ENCODE peak calls at places on chromosome 16, in seven cellular contexts. One of them, this sample, is unnamed.
A peak's percentile ranks its signal among the peaks of the same experiment; 100 is the strongest.

GRCh38 chr16:73527191-73527590 is 479.3 kb upstream of the ZFHX3 start:
- DNase-seq in A549: peak; percentile 9
- DNase-seq in GM12891: no peak
- DNase-seq in heart left ventricle: no peak
- DNase-seq in body of pancreas: no peak
- DNase-seq in uterus: no peak
- DNase-seq in stomach: no peak
- DNase-seq in this sample: no peak

GRCh38 chr16:83956336-83957289 is 3.6 kb downstream of the OSGIN1 start:
- DNase-seq in A549: peak; percentile 82
- DNase-seq in GM12891: peak; percentile 85
- DNase-seq in heart left ventricle: peak; percentile 77
- DNase-seq in body of pancreas: peak; percentile 83
- DNase-seq in uterus: peak; percentile 62
- DNase-seq in stomach: peak; percentile 84
- DNase-seq in this sample: peak; percentile 61

GRCh38 chr16:11796227-11797165 is 562 bp downstream of the ZC3H7A start:
- DNase-seq in A549: peak; percentile 47
- DNase-seq in GM12891: no peak
- DNase-seq in heart left ventricle: peak; percentile 79
- DNase-seq in body of pancreas: peak; percentile 69
- DNase-seq in uterus: peak; percentile 58
- DNase-seq in stomach: peak; percentile 62
- DNase-seq in this sample: peak; percentile 54

GRCh38 chr16:86061771-86062170 is 162.8 kb downstream of the IRF8 start:
- DNase-seq in A549: no peak
- DNase-seq in GM12891: no peak
- DNase-seq in heart left ventricle: peak; percentile 31
- DNase-seq in body of pancreas: no peak
- DNase-seq in uterus: no peak
- DNase-seq in stomach: no peak
- DNase-seq in this sample: no peak

GRCh38 chr16:48536600-48537200 is 73.3 kb downstream of the N4BP1 start:
- DNase-seq in A549: no peak
- DNase-seq in GM12891: no peak
- DNase-seq in heart left ventricle: no peak
- DNase-seq in body of pancreas: no peak
- DNase-seq in uterus: no peak
- DNase-seq in stomach: no peak
- DNase-seq in this sample: no peak

GRCh38 chr16:5321925-5322324 is 224.3 kb upstream of the EEF2KMT start:
- DNase-seq in A549: no peak
- DNase-seq in GM12891: no peak
- DNase-seq in heart left ventricle: no peak
- DNase-seq in body of pancreas: no peak
- DNase-seq in uterus: no peak
- DNase-seq in stomach: no peak
- DNase-seq in this sample: no peak

GRCh38 chr16:3661922-3662321 is 7.4 kb downstream of the DNASE1 start:
- DNase-seq in A549: no peak
- DNase-seq in GM12891: no peak
- DNase-seq in heart left ventricle: no peak
- DNase-seq in body of pancreas: no peak
- DNase-seq in uterus: no peak
- DNase-seq in stomach: no peak
- DNase-seq in this sample: no peak

GRCh38 chr16:13811834-13812233 is 108.1 kb upstream of the ERCC4 start:
- DNase-seq in A549: no peak
- DNase-seq in GM12891: no peak
- DNase-seq in heart left ventricle: no peak
- DNase-seq in body of pancreas: no peak
- DNase-seq in uterus: no peak
- DNase-seq in stomach: no peak
- DNase-seq in this sample: no peak

GRCh38 chr16:85042126-85042525 is 14.5 kb downstream of the KIAA0513 start:
- DNase-seq in A549: no peak
- DNase-seq in GM12891: no peak
- DNase-seq in heart left ventricle: no peak
- DNase-seq in body of pancreas: no peak
- DNase-seq in uterus: no peak
- DNase-seq in stomach: no peak
- DNase-seq in this sample: no peak

GRCh38 chr16:241866-242265 is 7.2 kb downstream of the FAM234A start:
- DNase-seq in A549: no peak
- DNase-seq in GM12891: no peak
- DNase-seq in heart left ventricle: no peak
- DNase-seq in body of pancreas: no peak
- DNase-seq in uterus: no peak
- DNase-seq in stomach: no peak
- DNase-seq in this sample: no peak

GRCh38 chr16:86528061-86528929 is 18.0 kb downstream of the FOXF1 start:
- DNase-seq in A549: no peak
- DNase-seq in GM12891: no peak
- DNase-seq in heart left ventricle: no peak
- DNase-seq in body of pancreas: no peak
- DNase-seq in uterus: no peak
- DNase-seq in stomach: no peak
- DNase-seq in this sample: no peak

GRCh38 chr16:50670476-50670875 is 10.6 kb downstream of the SNX20 start:
- DNase-seq in A549: no peak
- DNase-seq in GM12891: no peak
- DNase-seq in heart left ventricle: no peak
- DNase-seq in body of pancreas: no peak
- DNase-seq in uterus: no peak
- DNase-seq in stomach: no peak
- DNase-seq in this sample: no peak

GRCh38 chr16:56081371-56081770 is 109.9 kb upstream of the GNAO1 start:
- DNase-seq in A549: no peak
- DNase-seq in GM12891: no peak
- DNase-seq in heart left ventricle: no peak
- DNase-seq in body of pancreas: no peak
- DNase-seq in uterus: no peak
- DNase-seq in stomach: no peak
- DNase-seq in this sample: no peak

GRCh38 chr16:27310576-27311448 is 3.0 kb upstream of the IL4R start:
- DNase-seq in A549: no peak
- DNase-seq in GM12891: no peak
- DNase-seq in heart left ventricle: no peak
- DNase-seq in body of pancreas: no peak
- DNase-seq in uterus: peak; percentile 13
- DNase-seq in stomach: no peak
- DNase-seq in this sample: no peak

GRCh38 chr16:80938928-80939260 is 67.8 kb downstream of the CMC2 start:
- DNase-seq in A549: no peak
- DNase-seq in GM12891: no peak
- DNase-seq in heart left ventricle: no peak
- DNase-seq in body of pancreas: no peak
- DNase-seq in uterus: no peak
- DNase-seq in stomach: no peak
- DNase-seq in this sample: no peak

GRCh38 chr16:66295761-66296546 is 70.5 kb upstream of the CDH5 start:
- DNase-seq in A549: no peak
- DNase-seq in GM12891: no peak
- DNase-seq in heart left ventricle: no peak
- DNase-seq in body of pancreas: no peak
- DNase-seq in uterus: no peak
- DNase-seq in stomach: peak; percentile 10
- DNase-seq in this sample: no peak

GRCh38 chr16:188674-189073 is 8.4 kb downstream of the HBQ1 start:
- DNase-seq in A549: no peak
- DNase-seq in GM12891: no peak
- DNase-seq in heart left ventricle: no peak
- DNase-seq in body of pancreas: no peak
- DNase-seq in uterus: no peak
- DNase-seq in stomach: no peak
- DNase-seq in this sample: no peak

GRCh38 chr16:14240216-14240843 is 169.2 kb downstream of the MRTFB start:
- DNase-seq in A549: no peak
- DNase-seq in GM12891: no peak
- DNase-seq in heart left ventricle: no peak
- DNase-seq in body of pancreas: no peak
- DNase-seq in uterus: no peak
- DNase-seq in stomach: no peak
- DNase-seq in this sample: no peak

GRCh38 chr16:86777098-86777946 is 199.0 kb downstream of the FOXL1 start:
- DNase-seq in A549: no peak
- DNase-seq in GM12891: no peak
- DNase-seq in heart left ventricle: no peak
- DNase-seq in body of pancreas: no peak
- DNase-seq in uterus: no peak
- DNase-seq in stomach: no peak
- DNase-seq in this sample: no peak

GRCh38 chr16:88790312-88791150 is 5.5 kb upstream of the PIEZO1 start:
- DNase-seq in A549: no peak
- DNase-seq in GM12891: no peak
- DNase-seq in heart left ventricle: no peak
- DNase-seq in body of pancreas: no peak
- DNase-seq in uterus: no peak
- DNase-seq in stomach: peak; percentile 58
- DNase-seq in this sample: no peak
- TF ChIP-seq POLR2A in A549: no peak
- TF ChIP-seq POLR2A in GM12891: no peak
- TF ChIP-seq POLR2A in heart left ventricle: no peak
- TF ChIP-seq POLR2A in body of pancreas: no peak
- TF ChIP-seq POLR2A in uterus: no peak
- TF ChIP-seq POLR2A in stomach: no peak
- TF ChIP-seq POLR2A in this sample: no peak

GRCh38 chr16:29995330-29995910 is at the start of gene HIRIP3:
- DNase-seq in A549: peak; percentile 86
- DNase-seq in GM12891: peak; percentile 91
- DNase-seq in heart left ventricle: peak; percentile 90
- DNase-seq in body of pancreas: peak; percentile 91
- DNase-seq in uterus: peak; percentile 86
- DNase-seq in stomach: peak; percentile 90
- DNase-seq in this sample: peak; percentile 82

GRCh38 chr16:29992371-29992967 is 2.9 kb downstream of the HIRIP3 start:
- DNase-seq in A549: no peak
- DNase-seq in GM12891: no peak
- DNase-seq in heart left ventricle: no peak
- DNase-seq in body of pancreas: no peak
- DNase-seq in uterus: no peak
- DNase-seq in stomach: no peak
- DNase-seq in this sample: no peak

GRCh38 chr16:29993191-29993902 is 2.1 kb downstream of the HIRIP3 start:
- DNase-seq in A549: no peak
- DNase-seq in GM12891: no peak
- DNase-seq in heart left ventricle: no peak
- DNase-seq in body of pancreas: no peak
- DNase-seq in uterus: no peak
- DNase-seq in stomach: no peak
- DNase-seq in this sample: no peak

GRCh38 chr16:29994613-29995329 is 646 bp downstream of the HIRIP3 start:
- DNase-seq in A549: no peak
- DNase-seq in GM12891: no peak
- DNase-seq in heart left ventricle: peak; percentile 50
- DNase-seq in body of pancreas: peak; percentile 73
- DNase-seq in uterus: peak; percentile 54
- DNase-seq in stomach: peak; percentile 78
- DNase-seq in this sample: no peak

GRCh38 chr16:29993903-29994612 is 1.4 kb downstream of the HIRIP3 start:
- DNase-seq in A549: no peak
- DNase-seq in GM12891: no peak
- DNase-seq in heart left ventricle: no peak
- DNase-seq in body of pancreas: no peak
- DNase-seq in uterus: no peak
- DNase-seq in stomach: no peak
- DNase-seq in this sample: no peak
- TF ChIP-seq POLR2A in A549: no peak
- TF ChIP-seq POLR2A in GM12891: no peak
- TF ChIP-seq POLR2A in heart left ventricle: no peak
- TF ChIP-seq POLR2A in body of pancreas: no peak
- TF ChIP-seq POLR2A in uterus: no peak
- TF ChIP-seq POLR2A in stomach: no peak
- TF ChIP-seq POLR2A in this sample: no peak

GRCh38 chr16:53098526-53099317 is 43.9 kb downstream of the CHD9 start:
- DNase-seq in A549: peak; percentile 76
- DNase-seq in GM12891: peak; percentile 36
- DNase-seq in heart left ventricle: peak; percentile 91
- DNase-seq in body of pancreas: peak; percentile 72
- DNase-seq in uterus: peak; percentile 94
- DNase-seq in stomach: peak; percentile 76
- DNase-seq in this sample: peak; percentile 54
- TF ChIP-seq POLR2A in A549: peak; percentile 17
- TF ChIP-seq POLR2A in GM12891: no peak
- TF ChIP-seq POLR2A in heart left ventricle: no peak
- TF ChIP-seq POLR2A in body of pancreas: no peak
- TF ChIP-seq POLR2A in uterus: no peak
- TF ChIP-seq POLR2A in stomach: no peak
- TF ChIP-seq POLR2A in this sample: no peak

DNA sequence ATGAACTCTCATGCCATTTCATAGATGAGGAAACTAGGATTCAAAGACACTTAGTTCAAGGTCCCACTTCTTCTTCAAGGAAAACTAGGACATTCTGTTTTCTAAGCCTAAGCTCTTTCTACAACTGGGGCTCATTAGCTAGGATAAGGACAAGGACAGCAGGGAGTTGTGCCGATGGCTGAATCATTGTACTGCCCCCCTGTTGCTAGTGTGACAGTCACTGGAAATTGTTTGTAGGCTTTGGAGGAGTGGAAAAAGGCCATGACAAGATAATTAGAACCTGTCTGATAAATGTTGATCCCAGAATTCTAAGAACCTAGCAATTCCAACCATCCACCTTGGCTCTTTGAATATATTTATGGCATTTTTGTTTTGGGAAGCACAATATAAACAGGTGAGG is 445.7 kb downstream of the CDH8 start:
- DNase-seq in A549: no peak
- DNase-seq in GM12891: no peak
- DNase-seq in heart left ventricle: no peak
- DNase-seq in body of pancreas: no peak
- DNase-seq in uterus: no peak
- DNase-seq in stomach: no peak
- DNase-seq in this sample: no peak
- TF ChIP-seq POLR2A in A549: no peak
- TF ChIP-seq POLR2A in GM12891: no peak
- TF ChIP-seq POLR2A in heart left ventricle: no peak
- TF ChIP-seq POLR2A in body of pancreas: no peak
- TF ChIP-seq POLR2A in uterus: no peak
- TF ChIP-seq POLR2A in stomach: no peak
- TF ChIP-seq POLR2A in this sample: no peak

This sample was measured in H54.